ENCODE peak calls at places on chromosomes 1 and 21, in six cellular contexts. One of them, this sample, is unnamed.

GRCh38 chr1:152880907-152881306 is 2.8 kb downstream of the SMCP start:
- DNase-seq in fibroblast of mammary gland: no peak
- DNase-seq in PC-3: no peak
- DNase-seq in brain microvascular endothelial cell: no peak
- DNase-seq in AG04450: no peak
- DNase-seq in hepatocyte: no peak
- DNase-seq in this sample: no peak

GRCh38 chr1:48977273-48977672 is 200.6 kb upstream of the BEND5 start:
- DNase-seq in fibroblast of mammary gland: no peak
- DNase-seq in PC-3: no peak
- DNase-seq in brain microvascular endothelial cell: no peak
- DNase-seq in AG04450: no peak
- DNase-seq in hepatocyte: no peak
- DNase-seq in this sample: no peak

GRCh38 chr1:192737311-192737710 is 71.5 kb upstream of the RGS2 start:
- DNase-seq in fibroblast of mammary gland: no peak
- DNase-seq in PC-3: no peak
- DNase-seq in brain microvascular endothelial cell: no peak
- DNase-seq in AG04450: no peak
- DNase-seq in hepatocyte: peak
- DNase-seq in this sample: no peak

GRCh38 chr1:56868761-56869160 is 14.2 kb downstream of the C8A start:
- DNase-seq in fibroblast of mammary gland: peak
- DNase-seq in PC-3: no peak
- DNase-seq in brain microvascular endothelial cell: no peak
- DNase-seq in AG04450: peak
- DNase-seq in hepatocyte: no peak
- DNase-seq in this sample: no peak

GRCh38 chr1:191993549-191993948 is 164.7 kb upstream of the RGS18 start:
- DNase-seq in fibroblast of mammary gland: peak
- DNase-seq in PC-3: peak
- DNase-seq in brain microvascular endothelial cell: no peak
- DNase-seq in AG04450: peak
- DNase-seq in hepatocyte: no peak
- DNase-seq in this sample: peak

GRCh38 chr1:155002479-155003226 is at the start of gene ZBTB7B:
- DNase-seq in fibroblast of mammary gland: no peak
- DNase-seq in PC-3: peak
- DNase-seq in brain microvascular endothelial cell: no peak
- DNase-seq in AG04450: no peak
- DNase-seq in hepatocyte: peak
- DNase-seq in this sample: no peak

GRCh38 chr1:42733415-42734200 is 6.4 kb downstream of the CLDN19 start:
- DNase-seq in fibroblast of mammary gland: no peak
- DNase-seq in PC-3: no peak
- DNase-seq in brain microvascular endothelial cell: no peak
- DNase-seq in AG04450: no peak
- DNase-seq in hepatocyte: no peak
- DNase-seq in this sample: no peak

GRCh38 chr1:14958249-14959215 is 195.0 kb upstream of the TMEM51 start:
- DNase-seq in fibroblast of mammary gland: no peak
- DNase-seq in PC-3: no peak
- DNase-seq in brain microvascular endothelial cell: no peak
- DNase-seq in AG04450: no peak
- DNase-seq in hepatocyte: no peak
- DNase-seq in this sample: no peak

GRCh38 chr1:183040600-183040999 is 17.4 kb downstream of the LAMC1 start:
- DNase-seq in fibroblast of mammary gland: no peak
- DNase-seq in PC-3: no peak
- DNase-seq in brain microvascular endothelial cell: peak
- DNase-seq in AG04450: no peak
- DNase-seq in hepatocyte: no peak
- DNase-seq in this sample: no peak

GRCh38 chr1:155979525-155980343 is 1.4 kb upstream of the ARHGEF2 start:
- DNase-seq in fibroblast of mammary gland: no peak
- DNase-seq in PC-3: no peak
- DNase-seq in brain microvascular endothelial cell: no peak
- DNase-seq in AG04450: no peak
- DNase-seq in hepatocyte: no peak
- DNase-seq in this sample: no peak

GRCh38 chr21:35614412-35614901 is 445.9 kb downstream of the SETD4 start:
- DNase-seq in fibroblast of mammary gland: peak
- DNase-seq in PC-3: peak
- DNase-seq in brain microvascular endothelial cell: peak
- DNase-seq in AG04450: no peak
- DNase-seq in hepatocyte: no peak
- DNase-seq in this sample: no peak

GRCh38 chr1:62386351-62387121 is 50.3 kb upstream of the USP1 start:
- DNase-seq in fibroblast of mammary gland: peak
- DNase-seq in PC-3: no peak
- DNase-seq in brain microvascular endothelial cell: no peak
- DNase-seq in AG04450: no peak
- DNase-seq in hepatocyte: peak
- DNase-seq in this sample: no peak

GRCh38 chr21:42063206-42063577 is 7.9 kb upstream of the UMODL1 start:
- DNase-seq in fibroblast of mammary gland: no peak
- DNase-seq in PC-3: no peak
- DNase-seq in brain microvascular endothelial cell: no peak
- DNase-seq in AG04450: no peak
- DNase-seq in hepatocyte: no peak
- DNase-seq in this sample: no peak

GRCh38 chr1:178725603-178726517 is 816 bp downstream of the RALGPS2 start:
- DNase-seq in fibroblast of mammary gland: peak
- DNase-seq in PC-3: peak
- DNase-seq in brain microvascular endothelial cell: peak
- DNase-seq in AG04450: no peak
- DNase-seq in hepatocyte: peak
- DNase-seq in this sample: peak

GRCh38 chr1:205570796-205571537 is 60.8 kb downstream of the ELK4 start:
- DNase-seq in fibroblast of mammary gland: peak
- DNase-seq in PC-3: peak
- DNase-seq in brain microvascular endothelial cell: no peak
- DNase-seq in AG04450: no peak
- DNase-seq in hepatocyte: no peak
- DNase-seq in this sample: no peak

GRCh38 chr1:78651247-78651646 is 1.6 kb downstream of the IFI44 start:
- DNase-seq in fibroblast of mammary gland: peak
- DNase-seq in PC-3: no peak
- DNase-seq in brain microvascular endothelial cell: peak
- DNase-seq in AG04450: no peak
- DNase-seq in hepatocyte: no peak
- DNase-seq in this sample: peak

GRCh38 chr1:29563571-29563970 is 327.2 kb downstream of the PTPRU start:
- DNase-seq in fibroblast of mammary gland: peak
- DNase-seq in PC-3: no peak
- DNase-seq in brain microvascular endothelial cell: peak
- DNase-seq in AG04450: no peak
- DNase-seq in hepatocyte: no peak
- DNase-seq in this sample: no peak

GRCh38 chr1:59678065-59678808 is 136.5 kb upstream of the HOOK1 start:
- DNase-seq in fibroblast of mammary gland: no peak
- DNase-seq in PC-3: no peak
- DNase-seq in brain microvascular endothelial cell: peak
- DNase-seq in AG04450: no peak
- DNase-seq in hepatocyte: no peak
- DNase-seq in this sample: no peak

GRCh38 chr1:28602536-28603439 is 10.7 kb downstream of the RAB42 start:
- DNase-seq in fibroblast of mammary gland: peak
- DNase-seq in PC-3: peak
- DNase-seq in brain microvascular endothelial cell: peak
- DNase-seq in AG04450: peak
- DNase-seq in hepatocyte: peak
- DNase-seq in this sample: peak

GRCh38 chr1:29806646-29807319 is 570.5 kb downstream of the PTPRU start:
- DNase-seq in fibroblast of mammary gland: no peak
- DNase-seq in PC-3: no peak
- DNase-seq in brain microvascular endothelial cell: no peak
- DNase-seq in AG04450: no peak
- DNase-seq in hepatocyte: no peak
- DNase-seq in this sample: no peak

GRCh38 chr21:40765771-40766170 is 81.2 kb downstream of the DSCAM start:
- DNase-seq in fibroblast of mammary gland: no peak
- DNase-seq in PC-3: no peak
- DNase-seq in brain microvascular endothelial cell: no peak
- DNase-seq in AG04450: no peak
- DNase-seq in hepatocyte: no peak
- DNase-seq in this sample: no peak

GRCh38 chr1:2385606-2386280 is 5.6 kb downstream of the MORN1 start:
- DNase-seq in fibroblast of mammary gland: no peak
- DNase-seq in PC-3: no peak
- DNase-seq in brain microvascular endothelial cell: no peak
- DNase-seq in AG04450: no peak
- DNase-seq in hepatocyte: no peak
- DNase-seq in this sample: no peak

GRCh38 chr1:187001198-187001904 is 172.6 kb downstream of the PLA2G4A start:
- DNase-seq in fibroblast of mammary gland: peak
- DNase-seq in PC-3: peak
- DNase-seq in brain microvascular endothelial cell: peak
- DNase-seq in AG04450: peak
- DNase-seq in hepatocyte: no peak
- DNase-seq in this sample: peak

GRCh38 chr1:207298666-207299065 is 22.8 kb upstream of the CD55 start:
- DNase-seq in fibroblast of mammary gland: no peak
- DNase-seq in PC-3: peak
- DNase-seq in brain microvascular endothelial cell: no peak
- DNase-seq in AG04450: no peak
- DNase-seq in hepatocyte: no peak
- DNase-seq in this sample: no peak

GRCh38 chr21:46079357-46080170 is 18.3 kb upstream of the COL6A2 start:
- DNase-seq in fibroblast of mammary gland: peak
- DNase-seq in PC-3: peak
- DNase-seq in brain microvascular endothelial cell: peak
- DNase-seq in AG04450: peak
- DNase-seq in hepatocyte: peak
- DNase-seq in this sample: peak

GRCh38 chr1:58308206-58308605 is 238.3 kb downstream of the OMA1 start:
- DNase-seq in fibroblast of mammary gland: no peak
- DNase-seq in PC-3: peak
- DNase-seq in brain microvascular endothelial cell: no peak
- DNase-seq in AG04450: no peak
- DNase-seq in hepatocyte: no peak
- DNase-seq in this sample: no peak

GRCh38 chr1:51675177-51675780 is 58.4 kb downstream of the OSBPL9 start:
- DNase-seq in fibroblast of mammary gland: peak
- DNase-seq in PC-3: peak
- DNase-seq in brain microvascular endothelial cell: no peak
- DNase-seq in AG04450: no peak
- DNase-seq in hepatocyte: no peak
- DNase-seq in this sample: no peak

GRCh38 chr1:101073836-101074235 is 48.3 kb upstream of the DPH5 start:
- DNase-seq in fibroblast of mammary gland: no peak
- DNase-seq in PC-3: no peak
- DNase-seq in brain microvascular endothelial cell: no peak
- DNase-seq in AG04450: no peak
- DNase-seq in hepatocyte: no peak
- DNase-seq in this sample: no peak

GRCh38 chr1:26324550-26324949 is 6.8 kb downstream of the CD52 start:
- DNase-seq in fibroblast of mammary gland: no peak
- DNase-seq in PC-3: no peak
- DNase-seq in brain microvascular endothelial cell: no peak
- DNase-seq in AG04450: no peak
- DNase-seq in hepatocyte: no peak
- DNase-seq in this sample: no peak

GRCh38 chr21:38669186-38669585 is 136.5 kb upstream of the ETS2 start:
- DNase-seq in fibroblast of mammary gland: peak
- DNase-seq in PC-3: peak
- DNase-seq in brain microvascular endothelial cell: peak
- DNase-seq in AG04450: no peak
- DNase-seq in hepatocyte: peak
- DNase-seq in this sample: no peak

GRCh38 chr1:71196685-71197084 is 115.8 kb upstream of the ZRANB2 start:
- DNase-seq in fibroblast of mammary gland: peak
- DNase-seq in PC-3: peak
- DNase-seq in brain microvascular endothelial cell: peak
- DNase-seq in AG04450: peak
- DNase-seq in hepatocyte: peak
- DNase-seq in this sample: no peak

GRCh38 chr1:30824736-30825429 is 67.3 kb upstream of the LAPTM5 start:
- DNase-seq in fibroblast of mammary gland: no peak
- DNase-seq in PC-3: no peak
- DNase-seq in brain microvascular endothelial cell: no peak
- DNase-seq in AG04450: no peak
- DNase-seq in hepatocyte: no peak
- DNase-seq in this sample: no peak
- H3K4me3 ChIP-seq in fibroblast of mammary gland: peak
- H3K4me3 ChIP-seq in PC-3: no peak
- H3K4me3 ChIP-seq in brain microvascular endothelial cell: peak
- H3K4me3 ChIP-seq in AG04450: peak
- H3K4me3 ChIP-seq in hepatocyte: no peak
- H3K4me3 ChIP-seq in this sample: peak

DNA sequence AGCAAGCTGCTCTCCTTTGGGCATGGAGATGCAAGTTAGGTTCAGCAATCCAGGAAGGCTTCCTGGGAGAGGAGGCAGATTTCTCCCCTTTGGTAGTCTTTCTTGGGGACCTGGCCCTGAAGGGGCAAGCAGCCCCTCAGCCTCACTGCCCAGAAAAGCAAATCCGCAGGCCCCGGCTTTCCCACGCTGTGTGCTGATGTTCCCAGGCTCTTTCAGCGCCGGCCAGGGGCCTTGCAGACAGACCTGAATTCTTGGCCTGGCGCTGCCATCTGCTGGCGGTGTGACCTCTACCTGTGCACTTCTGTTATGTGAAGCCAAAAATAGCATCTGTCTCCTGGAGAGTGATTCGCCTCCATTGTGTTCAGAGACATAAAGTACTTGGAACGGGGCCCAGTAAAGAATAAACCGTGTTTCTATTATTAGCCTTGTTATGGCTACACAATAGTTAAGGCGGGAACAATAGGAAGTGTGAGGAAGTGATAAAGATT is 64.8 kb downstream of the ALPL start:
- DNase-seq in fibroblast of mammary gland: peak
- DNase-seq in PC-3: peak
- DNase-seq in brain microvascular endothelial cell: peak
- DNase-seq in AG04450: no peak
- DNase-seq in hepatocyte: peak
- DNase-seq in this sample: no peak
- TF ChIP-seq CTCF in fibroblast of mammary gland: peak
- TF ChIP-seq CTCF in PC-3: peak
- TF ChIP-seq CTCF in brain microvascular endothelial cell: peak
- TF ChIP-seq CTCF in AG04450: peak
- TF ChIP-seq CTCF in hepatocyte: peak
- TF ChIP-seq CTCF in this sample: peak

DNA sequence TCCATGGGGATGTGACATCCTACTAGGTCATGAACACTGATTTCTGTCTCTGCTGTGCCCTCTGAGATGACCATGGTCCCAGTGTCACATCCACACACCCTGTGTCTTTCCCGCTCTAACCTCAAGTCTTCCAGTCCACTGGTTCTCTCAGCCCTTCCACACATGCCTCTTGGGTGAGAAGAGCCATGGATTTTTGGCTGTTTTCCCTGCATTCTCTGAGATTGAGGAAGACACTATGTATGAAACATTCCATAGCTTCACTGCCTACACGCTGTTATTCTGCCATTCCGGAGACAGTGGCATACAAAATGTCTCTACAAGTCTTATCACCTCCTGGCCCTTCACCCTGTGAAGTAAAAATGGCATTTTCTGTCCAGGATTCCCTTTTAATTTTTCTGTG is 247.3 kb downstream of the BACH1 start:
- DNase-seq in fibroblast of mammary gland: no peak
- DNase-seq in PC-3: no peak
- DNase-seq in brain microvascular endothelial cell: no peak
- DNase-seq in AG04450: no peak
- DNase-seq in hepatocyte: no peak
- DNase-seq in this sample: peak
- H3K4me3 ChIP-seq in fibroblast of mammary gland: no peak
- H3K4me3 ChIP-seq in PC-3: no peak
- H3K4me3 ChIP-seq in brain microvascular endothelial cell: no peak
- H3K4me3 ChIP-seq in AG04450: no peak
- H3K4me3 ChIP-seq in hepatocyte: no peak
- H3K4me3 ChIP-seq in this sample: no peak

GRCh38 chr1:235079443-235079967 is 49.1 kb downstream of the TOMM20 start:
- DNase-seq in fibroblast of mammary gland: peak
- DNase-seq in PC-3: peak
- DNase-seq in brain microvascular endothelial cell: no peak
- DNase-seq in AG04450: no peak
- DNase-seq in hepatocyte: peak
- DNase-seq in this sample: no peak
- TF ChIP-seq CTCF in fibroblast of mammary gland: no peak
- TF ChIP-seq CTCF in PC-3: no peak
- TF ChIP-seq CTCF in brain microvascular endothelial cell: no peak
- TF ChIP-seq CTCF in AG04450: no peak
- TF ChIP-seq CTCF in hepatocyte: no peak
- TF ChIP-seq CTCF in this sample: no peak